ENCODE peak calls at places on chromosomes 6 and 20, in four cellular contexts. I is naive thymus-derived CD8-positive, alpha-beta T cell; J is anterior cingulate cortex; Q is stimulated activated CD8-positive, alpha-beta memory T cell treated with anti-CD3 and anti-CD28 coated beads, Interleukin-15, amount 100 ng/mL, for 4 hours. Z is an unnamed sample.

GRCh38 chr6:129789974-129790373 is 71.1 kb downstream of the TMEM244 start:
- DNase-seq in J (no peak), Q (no peak), I (no peak), Z (no peak)

GRCh38 chr6:36934868-36935267 is 19.7 kb upstream of the PI16 start:
- DNase-seq in I (no peak), J (no peak), Q (no peak), Z (no peak)

GRCh38 chr6:130913119-130913518 is 85.9 kb downstream of the SMLR1 start:
- DNase-seq in J (no peak), Q (no peak), I (peak), Z (no peak)

GRCh38 chr6:6994796-6995195 is 113.0 kb upstream of the RREB1 start:
- DNase-seq in I (no peak), Q (no peak), J (no peak), Z (no peak)

GRCh38 chr6:38423746-38424145 is 216.0 kb downstream of the BTBD9 start:
- DNase-seq in Q (no peak), J (no peak), I (no peak), Z (no peak)

GRCh38 chr6:57247603-57248002 is 25.5 kb upstream of the RAB23 start:
- DNase-seq in J (no peak), I (no peak), Q (no peak), Z (no peak)

GRCh38 chr6:168892031-168892430 is 361.6 kb downstream of the THBS2 start:
- DNase-seq in I (no peak), Q (no peak), J (no peak), Z (no peak)

GRCh38 chr20:5797843-5798462 is 47.8 kb downstream of the SHLD1 start:
- DNase-seq in J (no peak), Q (no peak), I (no peak), Z (no peak)

GRCh38 chr6:128517124-128517523 is 3.3 kb downstream of the PTPRK start:
- DNase-seq in J (no peak), I (no peak), Q (no peak), Z (no peak)

GRCh38 chr6:43707767-43708166 is 20.2 kb upstream of the MRPS18A start:
- DNase-seq in J (no peak), Q (no peak), I (no peak), Z (no peak)

GRCh38 chr6:111002350-111002749 is 20.5 kb downstream of the RPF2 start:
- DNase-seq in Q (no peak), I (no peak), J (no peak), Z (no peak)

GRCh38 chr6:34423254-34423653 is 2.6 kb downstream of the RPS10 start:
- DNase-seq in J (no peak), I (no peak), Q (no peak), Z (no peak)

Z was measured in CD4-positive, alpha-beta T cell.